ENCODE peak calls at places on chromosome 16, in six cellular contexts. R is fibroblast of lung, S is astrocyte of the spinal cord, W is AG10803, Y is kidney epithelial cell, X is WTC11. T is an unnamed sample.
A peak's percentile ranks its signal among the peaks of the same experiment; 100 is the strongest.

GRCh38 chr16:63625141-63625540 is 1496.7 kb downstream of the CDH11 start:
- DNase-seq in X (no peak), W (no peak), R (peak; percentile 50), Y (no peak), S (no peak), T (no peak)

GRCh38 chr16:8889893-8890548 is 7.9 kb downstream of the LITAFD start:
- DNase-seq in R (no peak), X (no peak), S (no peak), Y (no peak), W (no peak), T (no peak)

GRCh38 chr16:21208429-21208828 is 2.9 kb downstream of the ZP2 start:
- DNase-seq in W (no peak), S (no peak), Y (no peak), X (no peak), R (no peak), T (no peak)

GRCh38 chr16:86718118-86718517 is 139.8 kb downstream of the FOXL1 start:
- DNase-seq in R (peak; percentile 13), W (no peak), X (no peak), Y (no peak), S (no peak), T (no peak)

GRCh38 chr16:53744449-53744848 is 40.5 kb downstream of the FTO start:
- DNase-seq in W (no peak), S (no peak), Y (no peak), X (no peak), R (no peak), T (no peak)

GRCh38 chr16:27429981-27430441 is 28.0 kb downstream of the IL21R start:
- DNase-seq in R (no peak), X (no peak), S (no peak), Y (no peak), W (no peak), T (peak; percentile 4)

GRCh38 chr16:86939609-86940008 is 361.3 kb downstream of the FOXL1 start:
- DNase-seq in S (no peak), R (no peak), X (no peak), W (no peak), Y (no peak), T (no peak)

GRCh38 chr16:77833906-77834599 is 45.7 kb downstream of the VAT1L start:
- DNase-seq in X (no peak), S (peak; percentile 83), Y (peak; percentile 70), R (peak; percentile 59), W (peak; percentile 92), T (no peak)

GRCh38 chr16:77556203-77556602 is 121.4 kb upstream of the ADAMTS18 start:
- DNase-seq in X (no peak), S (no peak), Y (no peak), R (no peak), W (peak; percentile 46), T (no peak)

GRCh38 chr16:2039286-2040030 is 8.2 kb downstream of the NTHL1 start:
- DNase-seq in X (no peak), S (peak; percentile 62), Y (no peak), W (peak; percentile 96), R (peak; percentile 93), T (peak; percentile 53)

GRCh38 chr16:59201821-59202220 is 467.7 kb upstream of the GOT2 start:
- DNase-seq in S (no peak), X (no peak), W (no peak), Y (no peak), R (no peak), T (no peak)

GRCh38 chr16:55657616-55658015 is 1.8 kb downstream of the SLC6A2 start:
- DNase-seq in S (no peak), W (no peak), Y (no peak), X (no peak), R (no peak), T (no peak)

GRCh38 chr16:46690281-46691178 is 1.1 kb downstream of the ORC6 start:
- DNase-seq in R (peak; percentile 52), W (peak; percentile 24), Y (no peak), X (no peak), S (peak; percentile 23), T (peak; percentile 25)

GRCh38 chr16:66418165-66418962 is 8.7 kb upstream of the BEAN1 start:
- DNase-seq in R (no peak), X (no peak), W (no peak), Y (no peak), S (no peak), T (no peak)

GRCh38 chr16:66420396-66420795 is 6.7 kb upstream of the BEAN1 start:
- DNase-seq in W (no peak), X (no peak), Y (no peak), S (peak; percentile 19), R (no peak), T (no peak)

GRCh38 chr16:66421891-66422290 is 5.2 kb upstream of the BEAN1 start:
- DNase-seq in Y (no peak), W (no peak), S (no peak), X (no peak), R (no peak), T (no peak)

GRCh38 chr16:66416981-66417700 is 10.0 kb upstream of the BEAN1 start:
- DNase-seq in S (peak; percentile 18), Y (no peak), X (no peak), R (no peak), W (peak; percentile 82), T (no peak)

DNA sequence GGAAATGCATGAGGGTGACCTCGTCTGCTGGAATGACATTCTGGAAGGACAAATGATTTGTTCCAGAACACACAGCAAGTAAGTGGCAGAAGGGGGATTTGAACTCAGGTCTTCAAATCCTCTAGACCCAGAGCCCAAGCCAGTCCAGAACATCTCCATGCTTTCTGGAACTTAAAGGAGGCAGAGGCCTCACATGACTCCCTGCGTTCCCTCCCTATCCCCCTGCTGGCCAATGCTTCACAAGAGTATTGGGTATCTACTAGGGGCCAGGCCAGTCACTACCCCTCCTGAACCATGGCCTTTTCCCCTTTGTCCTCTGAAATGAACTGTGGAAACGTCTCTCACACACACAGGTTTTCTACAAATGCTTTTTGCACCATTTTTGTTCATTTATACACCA is 7.6 kb upstream of the BEAN1 start:
- DNase-seq in W (no peak), X (no peak), S (no peak), Y (no peak), R (no peak), T (no peak)
- TF ChIP-seq CTCF in W (no peak), X (no peak), S (no peak), Y (peak; percentile 15), R (no peak), T (no peak)

GRCh38 chr16:11609474-11610120 is 22.9 kb upstream of the LITAF start:
- DNase-seq in R (no peak), X (no peak), S (no peak), Y (peak; percentile 77), W (no peak), T (peak; percentile 47)

GRCh38 chr16:11610121-11610505 is 23.4 kb upstream of the LITAF start:
- DNase-seq in R (no peak), Y (no peak), W (no peak), X (no peak), S (no peak), T (no peak)

GRCh38 chr16:11612110-11612981 is 25.6 kb upstream of the LITAF start:
- DNase-seq in S (no peak), R (no peak), X (peak; percentile 40), W (no peak), Y (peak; percentile 75), T (no peak)

GRCh38 chr16:11613381-11614303 is 26.9 kb upstream of the LITAF start:
- DNase-seq in S (no peak), X (no peak), R (peak; percentile 64), W (no peak), Y (no peak), T (no peak)

GRCh38 chr16:11610580-11610979 is 23.9 kb upstream of the LITAF start:
- DNase-seq in S (no peak), Y (no peak), X (no peak), R (no peak), W (no peak), T (no peak)
- TF ChIP-seq CTCF in S (no peak), Y (no peak), X (no peak), R (no peak), W (no peak), T (no peak)

DNA sequence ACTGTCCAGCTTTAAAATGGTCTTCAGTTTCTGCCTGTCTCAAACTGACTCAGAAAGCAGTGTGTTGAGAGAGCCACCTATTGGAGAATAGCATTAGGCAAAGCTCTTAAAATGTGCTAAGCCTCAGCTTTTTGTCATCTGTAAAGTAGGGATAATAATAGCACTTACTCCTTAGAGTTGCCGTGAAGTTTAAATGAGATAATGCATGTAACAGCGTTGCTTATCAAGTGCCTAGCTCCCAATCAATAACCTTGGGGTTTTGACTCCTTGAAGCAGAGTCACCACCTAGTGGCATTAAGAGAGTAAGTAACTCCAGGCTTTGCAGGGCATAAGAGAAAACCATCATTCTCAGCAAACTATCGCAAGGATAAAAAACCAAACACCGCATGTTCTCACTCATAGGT is 163.3 kb downstream of the HS3ST2 start:
- DNase-seq in R (no peak), X (no peak), W (peak; percentile 6), Y (no peak), S (no peak), T (no peak)
- TF ChIP-seq CTCF in R (peak; percentile 39), X (no peak), W (peak; percentile 28), Y (peak; percentile 10), S (no peak), T (peak; percentile 22)

GRCh38 chr16:4831616-4832015 is 15.5 kb downstream of the GLYR1 start:
- DNase-seq in Y (no peak), W (no peak), R (no peak), X (no peak), S (no peak), T (no peak)

GRCh38 chr16:4825196-4825595 is 21.9 kb downstream of the GLYR1 start:
- DNase-seq in R (no peak), S (no peak), W (no peak), Y (no peak), X (no peak), T (no peak)

GRCh38 chr16:4830408-4830807 is 16.7 kb downstream of the GLYR1 start:
- DNase-seq in R (no peak), S (no peak), X (no peak), W (no peak), Y (no peak), T (no peak)

GRCh38 chr16:4826980-4827379 is 20.1 kb downstream of the GLYR1 start:
- DNase-seq in X (no peak), W (no peak), S (no peak), R (no peak), Y (no peak), T (no peak)

GRCh38 chr16:4828567-4829320 is 18.3 kb downstream of the GLYR1 start:
- DNase-seq in X (no peak), R (no peak), W (no peak), S (no peak), Y (no peak), T (no peak)
- TF ChIP-seq CTCF in X (no peak), R (no peak), W (no peak), S (no peak), Y (no peak), T (no peak)

GRCh38 chr16:69509125-69509524 is 56.6 kb upstream of the NFAT5 start:
- DNase-seq in Y (no peak), W (no peak), R (no peak), X (no peak), S (no peak), T (no peak)
- TF ChIP-seq CTCF in Y (no peak), W (no peak), R (no peak), X (no peak), S (no peak), T (no peak)